ENCODE peak calls at places on chromosomes 16 and 17, in six cellular contexts. Z is cardiac muscle cell, M is IMR-90, D is AG04450, J is AG09309, Y is HCT116. C is an unnamed sample.

GRCh38 chr16:70652322-70652721 is 6.0 kb downstream of the IL34 start:
- DNase-seq in Z (no peak), M (no peak), D (no peak), J (no peak), Y (no peak), C (peak)

GRCh38 chr16:72932050-72932449 is 115.9 kb downstream of the ZFHX3 start:
- DNase-seq in Z (no peak), M (peak), D (no peak), J (no peak), Y (no peak), C (no peak)

GRCh38 chr17:27674335-27674734 is 43.3 kb downstream of the LGALS9 start:
- DNase-seq in Z (no peak), M (no peak), D (no peak), J (no peak), Y (no peak), C (no peak)

GRCh38 chr17:68101992-68102758 is 66.6 kb downstream of the KPNA2 start:
- DNase-seq in Z (peak), M (no peak), D (no peak), J (no peak), Y (no peak), C (no peak)

GRCh38 chr17:76107507-76107906 is 3.9 kb upstream of the EXOC7 start:
- DNase-seq in Z (no peak), M (no peak), D (no peak), J (no peak), Y (peak), C (no peak)

GRCh38 chr17:50211249-50212120 is 10.1 kb upstream of the COL1A1 start:
- DNase-seq in Z (no peak), M (no peak), D (no peak), J (no peak), Y (no peak), C (no peak)

GRCh38 chr17:76673729-76674128 is 30.2 kb upstream of the ST6GALNAC1 start:
- DNase-seq in Z (no peak), M (no peak), D (no peak), J (no peak), Y (no peak), C (no peak)

GRCh38 chr16:23705517-23705902 is 7.5 kb downstream of the ERN2 start:
- DNase-seq in Z (no peak), M (no peak), D (no peak), J (no peak), Y (no peak), C (no peak)

GRCh38 chr17:40062347-40063033 is at the start of gene THRA:
- DNase-seq in Z (peak), M (peak), D (no peak), J (no peak), Y (no peak), C (no peak)

GRCh38 chr17:71360301-71360700 is 760.5 kb upstream of the SOX9 start:
- DNase-seq in Z (no peak), M (peak), D (no peak), J (no peak), Y (no peak), C (no peak)

GRCh38 chr17:80259642-80260535 is 763 bp upstream of the RNF213 start:
- DNase-seq in Z (peak), M (peak), D (no peak), J (no peak), Y (no peak), C (peak)

GRCh38 chr17:37682007-37682406 is 38.8 kb upstream of the DDX52 start:
- DNase-seq in Z (no peak), M (no peak), D (no peak), J (no peak), Y (no peak), C (no peak)

GRCh38 chr17:83037084-83037950 is 42.1 kb upstream of the METRNL start:
- DNase-seq in Z (no peak), M (no peak), D (no peak), J (no peak), Y (no peak), C (no peak)

GRCh38 chr17:13888043-13888442 is 181.3 kb upstream of the COX10 start:
- DNase-seq in Z (peak), M (peak), D (no peak), J (no peak), Y (no peak), C (peak)

GRCh38 chr16:22739077-22739476 is 74.9 kb upstream of the HS3ST2 start:
- DNase-seq in Z (no peak), M (no peak), D (no peak), J (no peak), Y (no peak), C (no peak)

GRCh38 chr17:77332034-77332971 is 191.5 kb downstream of the SEC14L1 start:
- DNase-seq in Z (no peak), M (no peak), D (no peak), J (no peak), Y (no peak), C (peak)

GRCh38 chr17:17569691-17570090 is 21.8 kb downstream of the PEMT start:
- DNase-seq in Z (no peak), M (no peak), D (no peak), J (no peak), Y (no peak), C (no peak)

GRCh38 chr16:30141750-30142149 is 18.7 kb upstream of the MAPK3 start:
- DNase-seq in Z (no peak), M (no peak), D (no peak), J (no peak), Y (no peak), C (no peak)

GRCh38 chr17:80968602-80969029 is 23.0 kb upstream of the CHMP6 start:
- DNase-seq in Z (no peak), M (peak), D (no peak), J (no peak), Y (no peak), C (no peak)

GRCh38 chr16:84641643-84642358 is 6.5 kb upstream of the KLHL36 start:
- DNase-seq in Z (no peak), M (no peak), D (no peak), J (no peak), Y (no peak), C (no peak)

GRCh38 chr17:39064374-39064773 is 87.1 kb downstream of the PLXDC1 start:
- DNase-seq in Z (no peak), M (peak), D (peak), J (peak), Y (no peak), C (no peak)

GRCh38 chr17:29566473-29567361 is at the start of gene ABHD15:
- DNase-seq in Z (peak), M (peak), D (no peak), J (no peak), Y (peak), C (no peak)

GRCh38 chr17:55889271-55889670 is 138.4 kb downstream of the PCTP start:
- DNase-seq in Z (no peak), M (no peak), D (no peak), J (no peak), Y (no peak), C (no peak)

GRCh38 chr16:61792194-61792904 is 243.9 kb downstream of the CDH8 start:
- DNase-seq in Z (no peak), M (no peak), D (no peak), J (peak), Y (no peak), C (peak)

GRCh38 chr16:65547799-65548446 is 426.1 kb upstream of the CDH11 start:
- DNase-seq in Z (peak), M (peak), D (peak), J (peak), Y (no peak), C (peak)

DNA sequence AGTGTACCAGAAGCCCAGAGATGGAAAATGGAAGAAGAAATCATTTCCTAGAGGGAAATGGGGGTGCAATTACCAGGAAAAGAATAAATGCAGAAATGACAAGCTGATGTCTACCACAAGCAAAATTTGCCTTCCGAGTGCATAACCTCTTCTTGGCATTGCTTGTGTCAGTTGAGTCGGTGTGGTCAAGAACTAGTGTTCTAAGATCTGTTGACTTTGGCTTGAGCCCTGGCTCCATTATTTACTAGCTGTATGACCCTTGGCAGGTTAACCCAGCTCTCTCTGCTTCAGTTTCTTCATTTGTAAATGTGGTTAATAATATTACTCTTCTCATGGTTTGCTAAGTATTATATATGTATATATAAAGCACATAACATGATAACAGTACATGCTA is 273.0 kb upstream of the IRX5 start:
- DNase-seq in Z (no peak), M (no peak), D (no peak), J (no peak), Y (no peak), C (no peak)
- H3K4me3 ChIP-seq in Z (no peak), M (no peak), D (no peak), J (no peak), Y (no peak), C (no peak)

GRCh38 chr16:15059324-15059723 is 3.5 kb upstream of the NTAN1 start:
- DNase-seq in Z (no peak), M (no peak), D (no peak), J (no peak), Y (no peak), C (no peak)
- TF ChIP-seq CTCF in Z (no peak), M (no peak), D (no peak), J (no peak), Y (no peak), C (no peak)

DNA sequence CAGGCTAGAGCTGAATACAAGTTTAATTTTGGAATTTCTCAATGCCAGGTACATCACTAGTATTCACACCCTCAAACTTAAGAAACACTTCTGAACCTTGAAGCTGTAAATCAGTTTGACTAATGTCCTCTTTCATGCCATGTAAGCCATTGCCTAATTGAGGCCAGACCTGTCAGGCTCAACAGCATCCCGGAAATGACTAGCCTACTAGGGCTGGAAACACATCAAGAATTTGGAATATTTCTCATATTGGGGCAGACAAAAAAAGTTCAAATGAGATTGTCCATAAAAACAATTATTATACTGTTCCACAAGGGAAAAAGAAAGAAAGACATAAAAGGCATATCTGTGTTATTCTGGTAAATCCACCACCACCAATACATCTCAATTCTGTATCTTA is 1.7 kb downstream of the USP32 start:
- DNase-seq in Z (no peak), M (peak), D (no peak), J (peak), Y (no peak), C (peak)
- H3K4me3 ChIP-seq in Z (peak), M (peak), D (peak), J (peak), Y (peak), C (peak)

GRCh38 chr17:8122391-8122922 is 1.4 kb downstream of the HES7 start:
- DNase-seq in Z (peak), M (peak), D (no peak), J (no peak), Y (no peak), C (no peak)

GRCh38 chr17:8119575-8120519 is 1.5 kb upstream of the ALOXE3 start:
- DNase-seq in Z (peak), M (peak), D (peak), J (peak), Y (peak), C (peak)

GRCh38 chr17:8122923-8123694 is 797 bp downstream of the HES7 start:
- DNase-seq in Z (peak), M (peak), D (no peak), J (no peak), Y (no peak), C (no peak)

GRCh38 chr17:8120520-8121443 is 2.5 kb upstream of the ALOXE3 start:
- DNase-seq in Z (peak), M (peak), D (no peak), J (no peak), Y (peak), C (no peak)

GRCh38 chr17:8121531-8122390 is 2.1 kb downstream of the HES7 start:
- DNase-seq in Z (peak), M (peak), D (no peak), J (no peak), Y (peak), C (no peak)
- TF ChIP-seq CTCF in Z (peak), M (peak), D (peak), J (peak), Y (peak), C (peak)

GRCh38 chr16:20903889-20904506 is 3.4 kb downstream of the LYRM1 start:
- DNase-seq in Z (no peak), M (no peak), D (no peak), J (no peak), Y (no peak), C (no peak)
- H3K4me3 ChIP-seq in Z (no peak), M (no peak), D (no peak), J (no peak), Y (no peak), C (no peak)

GRCh38 chr17:79109584-79109983 is 35.0 kb downstream of the ENGASE start:
- DNase-seq in Z (no peak), M (no peak), D (no peak), J (no peak), Y (no peak), C (no peak)
- TF ChIP-seq CTCF in Z (peak), M (no peak), D (no peak), J (no peak), Y (no peak), C (peak)

GRCh38 chr16:89422527-89422904 is 67.8 kb downstream of the ANKRD11 start:
- DNase-seq in Z (no peak), M (peak), D (no peak), J (no peak), Y (no peak), C (no peak)
- H3K4me3 ChIP-seq in Z (no peak), M (no peak), D (no peak), J (no peak), Y (no peak), C (no peak)